ENCODE peak calls at places on chromosomes 4 and X, in ten cellular contexts. J is H9; I is heart right ventricle; X is CD8-positive, alpha-beta memory T cell; H is right lobe of liver; Y is pancreas; V is ovary; G is right cardiac atrium; M is cardiac muscle cell; O is CD4-positive, alpha-beta memory T cell. Z is an unnamed sample. For H3K9me3 and H3K4me1, the result is how much of the 10 kb centered on the place peaks cover.

GRCh38 chrX:14936561-14936960 is 63.3 kb downstream of the MOSPD2 start:
- DNase-seq in J (no peak), I (no peak), X (no peak), H (no peak), Y (no peak), V (no peak), G (no peak), M (no peak), O (no peak), Z (no peak)

GRCh38 chr4:190018201-190018920 is 8.7 kb downstream of the FRG2 start:
- DNase-seq in J (no peak), I (no peak), X (no peak), H (no peak), Y (no peak), V (no peak), G (no peak), M (no peak), O (no peak), Z (no peak)

GRCh38 chr4:168923526-168924194 is 86.4 kb downstream of the CBR4 start:
- DNase-seq in J (peak), I (no peak), X (peak), H (no peak), Y (peak), V (peak), G (no peak), M (peak), O (peak), Z (peak)

GRCh38 chr4:147088141-147088540 is 142.5 kb upstream of the TTC29 start:
- DNase-seq in J (no peak), I (no peak), X (no peak), H (no peak), Y (no peak), V (no peak), G (no peak), M (no peak), O (no peak), Z (no peak)

GRCh38 chr4:104491826-104492771 is 2.6 kb downstream of the CXXC4 start:
- DNase-seq in J (peak), I (no peak), X (no peak), H (no peak), Y (peak), V (no peak), G (no peak), M (peak), O (no peak), Z (no peak)

GRCh38 chr4:121353213-121353612 is 27.6 kb downstream of the QRFPR start:
- DNase-seq in J (no peak), I (no peak), X (no peak), H (no peak), Y (no peak), V (no peak), G (no peak), M (no peak), O (no peak), Z (no peak)

GRCh38 chr4:116092961-116093360 is 979.5 kb upstream of the NDST4 start:
- DNase-seq in J (no peak), I (no peak), X (no peak), H (no peak), Y (no peak), V (no peak), G (no peak), M (no peak), O (no peak), Z (no peak)

GRCh38 chr4:1690698-1691097 is 6.6 kb upstream of the FAM53A start:
- DNase-seq in J (no peak), I (no peak), X (no peak), H (no peak), Y (no peak), V (no peak), G (no peak), M (no peak), O (no peak), Z (no peak)

GRCh38 chr4:7806080-7806630 is 133.5 kb downstream of the AFAP1 start:
- DNase-seq in J (peak), I (peak), X (no peak), H (no peak), Y (no peak), V (peak), G (peak), M (peak), O (no peak), Z (no peak)

GRCh38 chr4:156784970-156785369 is 186.6 kb downstream of the PDGFC start:
- DNase-seq in J (no peak), I (no peak), X (no peak), H (no peak), Y (no peak), V (no peak), G (no peak), M (no peak), O (no peak), Z (no peak)

GRCh38 chrX:122188751-122189150 is 995.3 kb upstream of the GRIA3 start:
- DNase-seq in J (no peak), I (no peak), X (no peak), H (no peak), Y (no peak), V (no peak), G (no peak), M (no peak), O (no peak), Z (no peak)

GRCh38 chr4:140640150-140640748 is 71.5 kb upstream of the UCP1 start:
- DNase-seq in J (no peak), I (no peak), X (no peak), H (no peak), Y (no peak), V (no peak), G (no peak), M (no peak), O (no peak), Z (no peak)

GRCh38 chrX:30275498-30275897 is 28.6 kb downstream of the MAGEB1 start:
- DNase-seq in J (no peak), I (no peak), X (no peak), H (no peak), Y (no peak), V (no peak), G (no peak), M (peak), O (no peak), Z (no peak)

GRCh38 chrX:125709532-125709931 is 389.9 kb downstream of the TEX13C start:
- DNase-seq in J (no peak), I (no peak), X (no peak), H (no peak), Y (no peak), V (no peak), G (no peak), M (no peak), O (no peak), Z (no peak)

GRCh38 chrX:125713633-125714032 is 394.0 kb downstream of the TEX13C start:
- DNase-seq in J (no peak), I (no peak), X (no peak), H (no peak), Y (no peak), V (no peak), G (no peak), M (no peak), O (no peak), Z (no peak)

GRCh38 chrX:125711103-125711502 is 391.4 kb downstream of the TEX13C start:
- DNase-seq in J (no peak), I (no peak), X (no peak), H (no peak), Y (no peak), V (no peak), G (no peak), M (no peak), O (no peak), Z (no peak)

GRCh38 chrX:125709074-125709473 is 389.4 kb downstream of the TEX13C start:
- DNase-seq in J (no peak), I (no peak), X (no peak), H (no peak), Y (no peak), V (no peak), G (no peak), M (no peak), O (no peak), Z (no peak)

GRCh38 chrX:125710403-125711062 is 390.9 kb downstream of the TEX13C start:
- DNase-seq in J (no peak), I (no peak), X (no peak), H (no peak), Y (no peak), V (no peak), G (peak), M (no peak), O (no peak), Z (no peak)
- H3K9me3 ChIP-seq in J (under half), I (under half), X (under half), H (under half), Y (under half), V (under half), G (under half), M (under half), O (under half), Z (under half)

GRCh38 chrX:129782706-129783105 is 3.0 kb downstream of the SASH3 start:
- DNase-seq in J (no peak), I (no peak), X (no peak), H (no peak), Y (no peak), V (no peak), G (no peak), M (no peak), O (no peak), Z (no peak)

GRCh38 chrX:129783176-129783776 is 3.5 kb downstream of the SASH3 start:
- DNase-seq in J (no peak), I (no peak), X (no peak), H (no peak), Y (no peak), V (no peak), G (no peak), M (no peak), O (no peak), Z (no peak)

GRCh38 chrX:129780441-129781105 is 824 bp downstream of the SASH3 start:
- DNase-seq in J (no peak), I (no peak), X (no peak), H (no peak), Y (no peak), V (no peak), G (no peak), M (no peak), O (no peak), Z (no peak)

GRCh38 chrX:129781134-129782014 is 1.6 kb downstream of the SASH3 start:
- DNase-seq in J (no peak), I (peak), X (peak), H (peak), Y (no peak), V (no peak), G (peak), M (no peak), O (peak), Z (peak)

GRCh38 chrX:129782015-129782495 is 2.3 kb downstream of the SASH3 start:
- DNase-seq in J (no peak), I (no peak), X (no peak), H (no peak), Y (no peak), V (no peak), G (no peak), M (no peak), O (no peak), Z (no peak)
- H3K4me1 ChIP-seq in J (under half), I (under half), X (half or more), H (under half), Y (under half), V (under half), G (under half), M (under half), O (half or more), Z (half or more)

DNA sequence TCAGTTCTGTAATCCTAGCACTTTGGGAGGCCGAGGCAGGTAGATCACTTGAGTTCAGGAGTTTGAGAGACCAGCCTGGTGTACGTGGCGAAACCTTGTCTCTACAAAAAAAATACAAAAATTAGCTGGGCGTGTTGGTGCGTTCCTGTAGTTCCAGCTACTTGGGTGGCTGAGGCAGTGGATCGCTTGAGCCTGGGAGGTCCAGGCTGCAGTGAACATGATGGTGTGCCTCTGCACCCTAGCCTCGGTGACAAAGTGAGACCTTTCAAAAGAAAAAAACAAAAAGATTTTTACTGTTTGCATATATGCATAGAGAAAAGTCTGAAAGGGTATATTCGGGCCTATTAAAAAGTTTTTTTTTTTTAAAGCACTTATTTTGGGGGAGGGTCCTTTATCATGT is 76.1 kb downstream of the KDM6A start:
- DNase-seq in J (no peak), I (no peak), X (no peak), H (no peak), Y (no peak), V (no peak), G (no peak), M (no peak), O (no peak), Z (no peak)
- H3K9me3 ChIP-seq in J (under half), I (under half), X (under half), H (under half), Y (under half), V (under half), G (under half), M (under half), O (under half), Z (under half)

DNA sequence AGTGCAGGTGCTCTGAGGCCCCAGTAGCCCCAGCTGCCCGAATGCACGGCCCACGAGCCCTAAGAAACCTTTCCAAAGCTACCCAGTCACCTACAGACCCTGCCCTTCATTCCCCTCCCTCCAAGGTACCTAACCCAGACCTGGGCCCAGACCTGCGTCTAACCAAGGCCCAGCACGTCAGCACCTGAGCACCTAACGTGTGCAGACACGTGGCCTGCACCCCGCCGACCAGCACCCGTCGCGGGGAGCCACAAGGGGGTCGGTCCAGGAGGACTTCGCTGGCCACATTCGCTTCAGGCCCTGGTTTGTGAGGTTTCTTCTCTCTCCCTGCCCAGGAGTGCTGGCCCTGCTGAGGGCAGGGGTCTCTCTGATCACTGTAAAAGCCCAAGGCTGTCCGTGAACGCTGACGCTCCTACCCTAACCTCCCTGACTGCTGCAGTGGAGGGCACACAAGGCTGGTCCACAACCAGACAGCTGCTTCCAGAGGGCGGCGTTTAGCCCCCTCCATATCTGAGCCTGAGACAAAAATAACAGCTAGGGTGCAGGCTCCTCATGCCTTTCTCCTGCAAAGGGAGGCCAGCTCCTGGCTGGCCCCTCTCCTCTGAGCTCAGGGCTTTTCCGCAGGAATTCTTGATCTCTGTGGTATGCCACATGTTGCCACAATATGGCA is 31.8 kb downstream of the WDR1 start:
- DNase-seq in J (no peak), I (no peak), X (no peak), H (peak), Y (no peak), V (no peak), G (peak), M (no peak), O (no peak), Z (no peak)
- H3K4me1 ChIP-seq in J (under half), I (half or more), X (under half), H (under half), Y (under half), V (under half), G (under half), M (under half), O (under half), Z (under half)

DNA sequence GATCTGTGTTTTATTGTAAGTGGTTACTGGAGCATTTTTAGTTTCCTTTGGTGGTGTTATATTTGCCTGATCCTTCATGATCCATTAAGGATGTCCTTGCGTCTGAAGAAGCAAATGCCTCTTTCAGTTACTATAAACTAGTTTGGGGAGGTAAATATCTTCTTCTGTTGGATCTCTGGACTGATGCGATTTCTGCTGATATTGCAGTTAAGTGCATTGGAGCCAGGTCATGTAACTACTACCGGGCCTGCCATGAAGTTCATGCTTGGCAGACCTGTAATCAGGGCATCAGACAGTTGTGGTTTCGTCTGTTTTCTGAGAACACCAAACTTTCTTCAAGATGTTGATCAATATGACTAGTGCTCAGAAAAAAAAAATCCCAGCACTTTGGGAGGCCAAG is 22.9 kb downstream of the ZNF718 start:
- DNase-seq in J (no peak), I (no peak), X (no peak), H (no peak), Y (no peak), V (no peak), G (no peak), M (no peak), O (no peak), Z (no peak)
- H3K9me3 ChIP-seq in J (under half), I (half or more), X (under half), H (under half), Y (under half), V (under half), G (under half), M (under half), O (under half), Z (under half)

Z was measured in effector memory CD4-positive, alpha-beta T cell.